ENCODE peak calls at places on chromosomes 6 and 20, in four cellular contexts. One of them, this sample, is unnamed.

GRCh38 chr20:33328738-33329137 is 45.7 kb downstream of the BPIFB1 start:
- DNase-seq in A549: no peak
- DNase-seq in ovary: no peak
- DNase-seq in IMR-90: no peak
- DNase-seq in this sample: no peak

GRCh38 chr6:45618259-45618658 is 240.5 kb upstream of the SUPT3H start:
- DNase-seq in A549: no peak
- DNase-seq in ovary: no peak
- DNase-seq in IMR-90: no peak
- DNase-seq in this sample: no peak

GRCh38 chr6:151016107-151016506 is 150.6 kb downstream of the MTHFD1L start:
- DNase-seq in A549: no peak
- DNase-seq in ovary: no peak
- DNase-seq in IMR-90: no peak
- DNase-seq in this sample: no peak

GRCh38 chr6:39684790-39685485 is 40.3 kb downstream of the KIF6 start:
- DNase-seq in A549: no peak
- DNase-seq in ovary: no peak
- DNase-seq in IMR-90: peak; percentile 46
- DNase-seq in this sample: no peak

GRCh38 chr6:10248378-10248843 is 166.5 kb downstream of the TFAP2A start:
- DNase-seq in A549: no peak
- DNase-seq in ovary: no peak
- DNase-seq in IMR-90: peak; percentile 2
- DNase-seq in this sample: no peak

GRCh38 chr6:157020398-157021266 is 243.5 kb downstream of the ARID1B start:
- DNase-seq in A549: peak; percentile 52
- DNase-seq in ovary: no peak
- DNase-seq in IMR-90: peak; percentile 67
- DNase-seq in this sample: peak; percentile 52

GRCh38 chr6:3628143-3628840 is 123.2 kb downstream of the PXDC1 start:
- DNase-seq in A549: no peak
- DNase-seq in ovary: no peak
- DNase-seq in IMR-90: no peak
- DNase-seq in this sample: no peak

GRCh38 chr6:154427425-154427824 is 70.8 kb upstream of the IPCEF1 start:
- DNase-seq in A549: no peak
- DNase-seq in ovary: no peak
- DNase-seq in IMR-90: no peak
- DNase-seq in this sample: no peak

GRCh38 chr6:43798688-43799444 is 28.9 kb downstream of the VEGFA start:
- DNase-seq in A549: peak; percentile 50
- DNase-seq in ovary: no peak
- DNase-seq in IMR-90: peak; percentile 85
- DNase-seq in this sample: no peak

DNA sequence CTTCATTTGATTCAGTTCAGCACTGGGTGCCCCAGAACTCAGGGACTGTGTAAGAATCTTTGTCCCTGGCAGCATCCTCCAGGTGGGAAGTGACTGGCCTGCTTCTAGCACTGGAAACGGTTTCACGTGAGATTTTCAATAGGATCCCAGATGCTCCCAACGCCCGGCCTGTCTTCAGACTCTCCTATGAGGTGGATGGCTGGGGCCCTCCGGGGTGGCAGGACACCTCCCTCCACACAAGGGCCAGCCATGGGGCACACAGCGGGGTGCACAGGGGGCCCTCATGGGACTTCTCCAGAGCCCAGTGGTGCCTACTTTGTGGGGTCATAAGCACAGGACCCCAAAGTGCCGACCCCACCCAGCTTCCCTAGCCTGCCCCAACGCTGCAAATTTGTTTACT is 72.8 kb downstream of the SMOC2 start:
- DNase-seq in A549: no peak
- DNase-seq in ovary: no peak
- DNase-seq in IMR-90: no peak
- DNase-seq in this sample: no peak
- H3K27ac ChIP-seq in A549: no peak overlapping the region
- H3K27ac ChIP-seq in ovary: peak overlapping the region; percentile 45
- H3K27ac ChIP-seq in IMR-90: no peak overlapping the region
- H3K27ac ChIP-seq in this sample: peak overlapping the region; percentile 55

GRCh38 chr6:13813011-13813410 is 1.3 kb downstream of the MCUR1 start:
- DNase-seq in A549: no peak
- DNase-seq in ovary: no peak
- DNase-seq in IMR-90: no peak
- DNase-seq in this sample: no peak

GRCh38 chr6:13814938-13815575 is 700 bp upstream of the MCUR1 start:
- DNase-seq in A549: no peak
- DNase-seq in ovary: no peak
- DNase-seq in IMR-90: no peak
- DNase-seq in this sample: no peak

GRCh38 chr6:13812359-13812642 is 2.1 kb downstream of the MCUR1 start:
- DNase-seq in A549: no peak
- DNase-seq in ovary: no peak
- DNase-seq in IMR-90: no peak
- DNase-seq in this sample: no peak

GRCh38 chr6:13813621-13814175 is 659 bp downstream of the MCUR1 start:
- DNase-seq in A549: peak; percentile 48
- DNase-seq in ovary: no peak
- DNase-seq in IMR-90: peak; percentile 50
- DNase-seq in this sample: no peak

GRCh38 chr6:13814176-13814937 is at the start of gene MCUR1:
- DNase-seq in A549: peak; percentile 60
- DNase-seq in ovary: peak; percentile 81
- DNase-seq in IMR-90: peak; percentile 74
- DNase-seq in this sample: peak; percentile 77
- TF ChIP-seq POLR2A in A549: peak; percentile 80
- TF ChIP-seq POLR2A in ovary: peak; percentile 71
- TF ChIP-seq POLR2A in IMR-90: peak; percentile 80
- TF ChIP-seq POLR2A in this sample: peak; percentile 60

DNA sequence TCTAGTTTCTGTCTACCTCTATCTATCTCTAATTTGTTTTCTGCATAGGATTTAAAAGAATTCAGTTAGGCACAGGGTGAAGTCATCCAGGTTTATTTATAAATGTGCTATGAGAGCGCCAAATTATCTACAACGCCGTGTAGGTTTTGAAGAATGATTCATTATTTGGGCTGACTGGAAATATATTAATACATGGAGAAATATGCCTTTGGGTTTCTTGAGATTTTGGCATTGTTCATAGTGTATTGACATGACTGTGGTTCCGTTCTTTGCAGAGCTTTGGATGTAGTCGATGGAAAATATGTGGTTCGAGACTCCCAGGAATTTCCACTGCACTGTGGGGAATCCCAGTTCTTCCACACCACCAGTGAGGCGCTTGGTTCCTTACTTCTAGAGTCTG is 90.9 kb downstream of the CRYBG1 start:
- DNase-seq in A549: no peak
- DNase-seq in ovary: no peak
- DNase-seq in IMR-90: no peak
- DNase-seq in this sample: no peak
- H3K27ac ChIP-seq in A549: no peak overlapping the region
- H3K27ac ChIP-seq in ovary: no peak overlapping the region
- H3K27ac ChIP-seq in IMR-90: no peak overlapping the region
- H3K27ac ChIP-seq in this sample: no peak overlapping the region

GRCh38 chr6:392441-393390 is 1.2 kb downstream of the IRF4 start:
- DNase-seq in A549: no peak
- DNase-seq in ovary: no peak
- DNase-seq in IMR-90: no peak
- DNase-seq in this sample: no peak
- TF ChIP-seq POLR2A in A549: no peak
- TF ChIP-seq POLR2A in ovary: no peak
- TF ChIP-seq POLR2A in IMR-90: no peak
- TF ChIP-seq POLR2A in this sample: no peak

DNA sequence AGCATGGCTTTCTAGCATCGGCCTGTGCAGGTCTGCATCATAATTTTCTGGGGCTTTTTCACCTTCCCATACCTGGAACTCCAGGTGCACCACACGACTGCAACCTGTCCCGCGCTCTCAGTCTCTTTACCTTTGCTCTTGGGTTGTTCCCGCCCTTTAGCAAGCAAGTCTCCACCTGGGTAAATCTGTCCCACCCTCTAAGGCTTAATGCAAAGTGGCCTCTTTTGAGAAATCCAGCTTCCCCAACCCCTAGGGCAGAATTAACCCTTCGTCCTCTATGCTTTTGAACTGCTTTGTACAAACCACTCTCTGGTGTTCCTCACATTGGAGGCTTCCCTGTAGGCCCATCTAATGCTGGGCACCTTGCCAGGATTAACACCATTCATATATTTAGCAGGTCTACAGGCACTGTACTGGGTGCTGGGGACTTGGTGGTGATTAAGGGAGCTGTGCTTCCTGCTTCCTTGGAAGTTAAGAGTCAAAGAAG is 2.8 kb downstream of the ITPR3 start:
- DNase-seq in A549: no peak
- DNase-seq in ovary: no peak
- DNase-seq in IMR-90: no peak
- DNase-seq in this sample: no peak
- H3K27ac ChIP-seq in A549: peak overlapping the region; percentile 99
- H3K27ac ChIP-seq in ovary: no peak overlapping the region
- H3K27ac ChIP-seq in IMR-90: no peak overlapping the region
- H3K27ac ChIP-seq in this sample: no peak overlapping the region

GRCh38 chr20:45949542-45950329 is 15.3 kb downstream of the PCIF1 start:
- DNase-seq in A549: no peak
- DNase-seq in ovary: peak; percentile 49
- DNase-seq in IMR-90: no peak
- DNase-seq in this sample: no peak
- TF ChIP-seq POLR2A in A549: no peak
- TF ChIP-seq POLR2A in ovary: no peak
- TF ChIP-seq POLR2A in IMR-90: no peak
- TF ChIP-seq POLR2A in this sample: no peak